ENCODE peak calls at places on chromosomes 11 and 22, in eight cellular contexts. K is SK-N-SH, D is GM23338, Z is K562, Q is HCT116, B is GM12878, A is HepG2, P is Panc1. I is an unnamed sample.

GRCh38 chr22:44664149-44664548 is 37.9 kb upstream of the PRR5 start:
- DNase-seq in K (peak; percentile 52), D (no peak), Z (no peak), Q (no peak), B (no peak), A (no peak), P (no peak), I (peak; percentile 89)

GRCh38 chr11:64863381-64864060 is 14.9 kb downstream of the EHD1 start:
- DNase-seq in K (no peak), D (no peak), Z (no peak), Q (no peak), B (no peak), A (no peak), P (no peak), I (no peak)

GRCh38 chr11:117378966-117379865 is 51.6 kb downstream of the CEP164 start:
- DNase-seq in K (peak; percentile 79), D (no peak), Z (no peak), Q (no peak), B (no peak), A (no peak), P (no peak), I (no peak)

GRCh38 chr11:70111269-70112016 is 33.3 kb downstream of the ANO1 start:
- DNase-seq in K (no peak), D (peak; percentile 43), Z (peak; percentile 80), Q (no peak), B (no peak), A (peak; percentile 5), P (no peak), I (peak; percentile 22)

GRCh38 chr22:48494968-48495750 is 1332.5 kb downstream of the BRD1 start:
- DNase-seq in K (no peak), D (no peak), Z (no peak), Q (no peak), B (no peak), A (no peak), P (no peak), I (no peak)

GRCh38 chr11:110972640-110973039 is 260.4 kb upstream of the ARHGAP20 start:
- DNase-seq in K (no peak), D (no peak), Z (no peak), Q (no peak), B (no peak), A (no peak), P (no peak), I (peak; percentile 32)

GRCh38 chr11:132944557-132944920 is 587.8 kb downstream of the OPCML start:
- DNase-seq in K (no peak), D (peak; percentile 66), Z (no peak), Q (no peak), B (no peak), A (no peak), P (no peak), I (no peak)

GRCh38 chr11:78149646-78150045 is 10.2 kb upstream of the ALG8 start:
- DNase-seq in K (no peak), D (no peak), Z (no peak), Q (no peak), B (no peak), A (no peak), P (peak; percentile 67), I (no peak)

GRCh38 chr11:88340366-88340930 is 2.9 kb upstream of the CTSC start:
- DNase-seq in K (no peak), D (no peak), Z (no peak), Q (no peak), B (no peak), A (no peak), P (no peak), I (no peak)

GRCh38 chr11:83702795-83703194 is 416.6 kb upstream of the CCDC90B start:
- DNase-seq in K (peak; percentile 32), D (no peak), Z (no peak), Q (no peak), B (no peak), A (no peak), P (no peak), I (no peak)
- TF ChIP-seq POLR2AphosphoS5 in K (no peak), D (no peak), Z (no peak), Q (no peak), B (no peak), A (no peak), P (no peak), I (no peak)

GRCh38 chr22:37904572-37905533 is 1.2 kb upstream of the MICALL1 start:
- DNase-seq in K (peak; percentile 58), D (peak; percentile 40), Z (peak; percentile 53), Q (peak; percentile 87), B (no peak), A (peak; percentile 58), P (peak; percentile 69), I (no peak)

GRCh38 chr22:37906364-37907008 is 389 bp downstream of the MICALL1 start:
- DNase-seq in K (peak; percentile 78), D (peak; percentile 67), Z (peak; percentile 72), Q (no peak), B (no peak), A (no peak), P (no peak), I (no peak)

GRCh38 chr22:37907036-37907954 is 1.2 kb downstream of the MICALL1 start:
- DNase-seq in K (no peak), D (peak; percentile 35), Z (no peak), Q (no peak), B (no peak), A (no peak), P (no peak), I (no peak)

GRCh38 chr22:37909756-37910155 is 3.7 kb downstream of the MICALL1 start:
- DNase-seq in K (no peak), D (no peak), Z (no peak), Q (no peak), B (no peak), A (no peak), P (no peak), I (no peak)

GRCh38 chr22:37905534-37906363 is at the start of gene MICALL1:
- DNase-seq in K (peak; percentile 95), D (peak; percentile 82), Z (peak; percentile 87), Q (no peak), B (no peak), A (no peak), P (no peak), I (peak; percentile 50)
- TF ChIP-seq REST in K (no peak), D (no peak), Z (no peak), Q (no peak), B (no peak), A (no peak), P (no peak), I (no peak)

DNA sequence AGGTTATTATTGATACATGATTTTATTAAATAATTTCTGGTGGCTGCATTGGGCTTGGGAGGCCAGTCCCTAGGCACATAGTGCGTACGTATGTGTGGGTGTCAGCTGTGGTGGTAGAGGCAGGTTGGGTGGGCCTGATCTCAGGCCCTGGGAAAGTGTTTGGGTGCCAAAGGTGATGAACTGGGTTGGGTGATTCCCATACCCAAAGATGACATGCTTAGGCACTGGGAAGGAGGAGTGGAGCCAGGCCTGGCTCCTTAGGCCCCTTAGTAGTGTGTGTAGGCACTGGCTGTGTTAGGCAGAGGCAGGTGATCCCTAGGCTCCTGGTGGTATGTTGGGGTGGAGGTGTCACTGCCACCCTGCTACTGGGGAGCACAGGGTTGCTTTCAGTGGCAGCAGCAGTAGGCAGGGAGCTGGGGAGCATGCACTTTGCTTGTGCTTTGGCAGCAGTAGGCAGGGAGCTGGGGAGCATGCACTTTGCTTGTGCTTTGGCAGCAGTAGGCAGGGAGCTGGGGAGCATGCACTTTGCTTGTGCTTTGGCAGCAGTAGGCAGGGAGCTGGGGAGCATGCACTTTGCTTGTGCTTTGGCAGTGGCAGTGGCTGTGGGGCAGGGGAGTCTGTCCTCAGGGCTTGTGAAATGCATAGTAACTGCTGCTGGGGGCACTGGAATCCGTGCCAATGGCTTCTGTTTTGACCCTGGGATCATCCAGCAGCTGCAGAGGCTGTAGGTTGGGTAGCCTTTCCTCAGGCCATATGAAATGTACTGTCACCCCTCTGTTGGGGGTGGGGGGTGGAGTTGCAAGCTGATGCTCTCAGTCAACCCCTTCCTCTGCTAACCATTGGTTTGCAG is 84.4 kb downstream of the RRM1 start:
- DNase-seq in K (no peak), D (no peak), Z (no peak), Q (no peak), B (no peak), A (no peak), P (no peak), I (no peak)
- TF ChIP-seq POLR2AphosphoS5 in K (no peak), D (no peak), Z (no peak), Q (no peak), B (no peak), A (no peak), P (no peak), I (no peak)

DNA sequence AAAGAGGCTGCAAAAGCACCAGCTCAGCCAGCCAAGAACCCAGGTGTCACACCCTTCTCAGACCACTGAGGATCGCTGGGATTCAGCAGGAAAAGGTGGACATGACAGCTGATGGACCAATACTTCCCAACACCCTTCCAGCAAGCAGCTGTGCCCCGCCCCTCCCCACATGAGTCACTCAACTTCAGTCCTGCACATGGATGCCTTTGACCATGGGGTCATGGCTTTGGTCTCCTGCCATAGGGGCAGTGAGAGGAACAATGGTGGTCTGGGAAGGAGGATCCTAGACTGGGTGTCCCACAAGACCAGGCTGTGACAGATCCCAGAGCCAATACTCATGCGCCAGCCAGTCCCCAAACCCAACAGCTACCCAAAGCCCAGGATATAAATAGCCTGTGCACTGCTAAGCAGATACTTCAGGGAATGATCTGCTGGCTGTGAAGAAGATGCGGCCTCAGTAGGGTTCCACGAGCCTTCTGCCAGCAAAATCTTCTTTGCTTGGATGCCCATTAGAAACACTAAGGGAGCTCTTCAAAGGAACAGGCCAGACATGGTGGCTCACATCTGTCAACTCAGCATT is 5.5 kb upstream of the RGL4 start:
- DNase-seq in K (no peak), D (no peak), Z (peak; percentile 28), Q (no peak), B (no peak), A (no peak), P (no peak), I (no peak)
- TF ChIP-seq REST in K (no peak), D (no peak), Z (no peak), Q (no peak), B (no peak), A (no peak), P (no peak), I (no peak)

DNA sequence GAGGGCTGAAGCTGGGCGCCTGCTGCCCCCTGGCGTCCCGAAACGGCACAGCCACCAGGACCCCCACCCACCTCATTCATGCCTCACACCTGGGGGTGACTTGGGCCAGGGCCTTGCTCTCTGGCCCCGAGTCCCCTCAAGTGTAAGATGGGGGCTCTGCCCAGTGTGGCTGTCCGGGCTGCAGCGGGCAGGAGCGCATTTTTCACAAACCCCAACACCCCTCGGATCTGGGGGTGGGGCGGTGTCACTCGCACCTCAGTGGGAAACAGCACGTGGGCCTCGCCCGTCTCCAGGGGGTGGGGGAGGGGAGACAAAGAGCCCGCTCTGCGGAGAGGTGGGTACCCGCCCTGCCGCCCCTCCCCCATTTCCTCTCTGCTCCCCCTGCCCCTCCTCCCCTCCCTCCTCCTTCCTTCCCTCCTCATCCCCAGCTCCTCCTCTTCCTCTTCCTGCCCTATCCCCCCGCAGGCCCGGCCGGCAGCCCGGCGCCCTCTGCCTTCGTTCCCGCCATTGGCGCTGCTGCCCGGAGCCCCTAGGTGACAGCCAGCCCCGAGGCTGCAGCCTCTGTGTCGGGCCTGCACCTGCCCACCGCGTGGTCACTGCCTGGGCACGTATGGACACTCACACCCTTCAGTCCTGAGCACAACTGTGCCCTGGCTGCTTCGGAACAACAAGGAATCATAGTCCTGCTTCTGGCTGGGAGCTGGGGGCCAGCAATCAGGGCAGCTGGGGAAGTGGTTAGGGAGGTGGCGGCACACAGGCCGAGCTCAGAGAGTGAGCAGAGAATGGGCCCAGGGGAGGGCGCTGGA is 6.8 kb upstream of the CDKN1C start:
- DNase-seq in K (peak; percentile 92), D (peak; percentile 88), Z (peak; percentile 81), Q (no peak), B (no peak), A (no peak), P (no peak), I (peak; percentile 73)
- TF ChIP-seq POLR2AphosphoS5 in K (no peak), D (peak; percentile 69), Z (no peak), Q (no peak), B (no peak), A (no peak), P (peak; percentile 62), I (no peak)

GRCh38 chr11:134849833-134850232 is 437.8 kb upstream of the B3GAT1 start:
- DNase-seq in K (no peak), D (no peak), Z (no peak), Q (no peak), B (no peak), A (no peak), P (no peak), I (no peak)
- TF ChIP-seq REST in K (no peak), D (no peak), Z (no peak), Q (no peak), B (no peak), A (no peak), P (no peak), I (no peak)